ENCODE peak calls at places on chromosomes 1 and 21, in ten cellular contexts. X is fibroblast of pulmonary artery, Q is breast epithelium, G is ascending aorta, H is heart left ventricle, F is lower lobe of right lung, I is upper lobe of right lung, J is cardiac muscle cell, N is fibroblast of mammary gland, R is body of pancreas. A is an unnamed sample.

GRCh38 chr1:63723618-63724017 is 50.2 kb upstream of the ROR1 start:
- DNase-seq in X (peak; percentile 33), Q (no peak), G (no peak), H (no peak), F (no peak), I (no peak), J (peak; percentile 34), N (peak; percentile 68), R (no peak), A (no peak)

GRCh38 chr1:59767119-59767518 is 47.6 kb upstream of the HOOK1 start:
- DNase-seq in X (peak; percentile 75), Q (no peak), G (no peak), H (no peak), F (no peak), I (no peak), J (peak; percentile 56), N (no peak), R (no peak), A (no peak)

GRCh38 chr1:160768295-160768657 is 27.7 kb upstream of the LY9 start:
- DNase-seq in X (peak; percentile 30), Q (no peak), G (no peak), H (peak; percentile 36), F (peak; percentile 64), I (peak; percentile 73), J (peak; percentile 34), N (no peak), R (no peak), A (peak; percentile 50)

GRCh38 chr1:224616761-224617409 is 768 bp downstream of the CNIH3 start:
- DNase-seq in X (no peak), Q (no peak), G (no peak), H (no peak), F (no peak), I (no peak), J (no peak), N (peak; percentile 18), R (no peak), A (peak; percentile 29)

GRCh38 chr1:82392513-82392912 is 591.8 kb downstream of the ADGRL2 start:
- DNase-seq in X (peak; percentile 31), Q (no peak), G (no peak), H (no peak), F (no peak), I (no peak), J (peak; percentile 1), N (peak; percentile 77), R (no peak), A (no peak)

GRCh38 chr1:205699416-205699815 is 19.1 kb upstream of the SLC45A3 start:
- DNase-seq in X (no peak), Q (no peak), G (no peak), H (no peak), F (no peak), I (no peak), J (no peak), N (no peak), R (no peak), A (no peak)

GRCh38 chr1:13450204-13450603 is 40.0 kb downstream of the PRAMEF20 start:
- DNase-seq in X (no peak), Q (no peak), G (no peak), H (no peak), F (no peak), I (no peak), J (no peak), N (no peak), R (no peak), A (no peak)

GRCh38 chr1:239539856-239540255 is 153.5 kb downstream of the CHRM3 start:
- DNase-seq in X (no peak), Q (no peak), G (no peak), H (no peak), F (no peak), I (no peak), J (no peak), N (no peak), R (no peak), A (no peak)

GRCh38 chr1:172451002-172451443 is 7.2 kb upstream of the PIGC start:
- DNase-seq in X (peak; percentile 48), Q (no peak), G (no peak), H (no peak), F (no peak), I (no peak), J (peak; percentile 53), N (no peak), R (peak; percentile 61), A (no peak)

GRCh38 chr1:56451491-56451890 is 127.9 kb downstream of the PLPP3 start:
- DNase-seq in X (no peak), Q (no peak), G (no peak), H (no peak), F (no peak), I (no peak), J (no peak), N (no peak), R (no peak), A (no peak)

GRCh38 chr1:101043776-101044175 is 18.2 kb upstream of the DPH5 start:
- DNase-seq in X (peak; percentile 55), Q (no peak), G (no peak), H (no peak), F (no peak), I (no peak), J (peak; percentile 28), N (peak; percentile 51), R (no peak), A (no peak)

GRCh38 chr1:47923513-47923912 is 73.7 kb downstream of the TRABD2B start:
- DNase-seq in X (no peak), Q (no peak), G (no peak), H (no peak), F (no peak), I (no peak), J (no peak), N (no peak), R (no peak), A (no peak)

GRCh38 chr1:4108341-4108740 is 208.3 kb upstream of the C1orf174 start:
- DNase-seq in X (no peak), Q (no peak), G (no peak), H (no peak), F (no peak), I (peak; percentile 53), J (no peak), N (no peak), R (peak; percentile 2), A (no peak)

GRCh38 chr1:57060451-57060850 is 94.6 kb upstream of the C8B start:
- DNase-seq in X (no peak), Q (no peak), G (no peak), H (no peak), F (no peak), I (no peak), J (no peak), N (no peak), R (no peak), A (no peak)

DNA sequence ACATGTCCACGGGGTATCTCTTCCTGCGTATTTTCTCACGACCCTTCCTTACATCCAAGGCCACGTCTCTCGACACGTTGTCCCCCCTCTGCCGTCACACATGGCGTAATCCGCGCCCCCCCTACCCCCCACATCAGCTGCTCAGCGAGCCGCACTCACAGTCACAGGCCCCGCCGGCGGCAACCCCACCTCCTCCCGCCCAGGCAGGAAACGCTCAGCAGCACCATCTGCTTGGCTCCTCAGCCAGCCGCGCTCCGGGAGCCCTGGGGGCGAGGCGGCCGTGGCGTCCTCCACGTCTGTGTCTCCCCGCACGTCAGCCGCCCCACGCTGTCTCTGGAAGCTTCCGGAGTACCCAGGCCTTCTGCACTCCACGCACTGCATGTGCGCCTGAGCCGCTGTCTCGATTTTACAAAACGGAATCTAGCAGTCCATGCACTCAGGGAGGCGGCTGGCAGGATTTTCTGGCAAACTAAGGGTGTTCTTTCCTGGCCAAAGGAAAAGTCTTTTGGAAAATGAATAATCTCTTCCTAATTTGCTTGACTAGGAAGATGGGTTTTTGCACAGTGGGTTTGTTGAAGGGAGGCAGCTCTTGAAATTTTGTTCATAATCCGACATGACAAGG is 64.5 kb downstream of the SIK1 start:
- DNase-seq in X (peak; percentile 69), Q (peak; percentile 82), G (peak; percentile 39), H (peak; percentile 87), F (peak; percentile 71), I (peak; percentile 80), J (peak; percentile 83), N (peak; percentile 66), R (peak; percentile 50), A (peak; percentile 46)
- TF ChIP-seq CTCF in X (no peak), Q (no peak), G (no peak), H (peak; percentile 20), F (no peak), I (no peak), J (no peak), N (no peak), R (no peak), A (no peak)

GRCh38 chr1:27868932-27869718 is 3.2 kb upstream of the THEMIS2 start:
- DNase-seq in X (no peak), Q (no peak), G (no peak), H (peak; percentile 46), F (no peak), I (peak; percentile 69), J (no peak), N (no peak), R (no peak), A (no peak)
- TF ChIP-seq CTCF in X (no peak), Q (no peak), G (no peak), H (no peak), F (no peak), I (no peak), J (no peak), N (no peak), R (no peak), A (no peak)

DNA sequence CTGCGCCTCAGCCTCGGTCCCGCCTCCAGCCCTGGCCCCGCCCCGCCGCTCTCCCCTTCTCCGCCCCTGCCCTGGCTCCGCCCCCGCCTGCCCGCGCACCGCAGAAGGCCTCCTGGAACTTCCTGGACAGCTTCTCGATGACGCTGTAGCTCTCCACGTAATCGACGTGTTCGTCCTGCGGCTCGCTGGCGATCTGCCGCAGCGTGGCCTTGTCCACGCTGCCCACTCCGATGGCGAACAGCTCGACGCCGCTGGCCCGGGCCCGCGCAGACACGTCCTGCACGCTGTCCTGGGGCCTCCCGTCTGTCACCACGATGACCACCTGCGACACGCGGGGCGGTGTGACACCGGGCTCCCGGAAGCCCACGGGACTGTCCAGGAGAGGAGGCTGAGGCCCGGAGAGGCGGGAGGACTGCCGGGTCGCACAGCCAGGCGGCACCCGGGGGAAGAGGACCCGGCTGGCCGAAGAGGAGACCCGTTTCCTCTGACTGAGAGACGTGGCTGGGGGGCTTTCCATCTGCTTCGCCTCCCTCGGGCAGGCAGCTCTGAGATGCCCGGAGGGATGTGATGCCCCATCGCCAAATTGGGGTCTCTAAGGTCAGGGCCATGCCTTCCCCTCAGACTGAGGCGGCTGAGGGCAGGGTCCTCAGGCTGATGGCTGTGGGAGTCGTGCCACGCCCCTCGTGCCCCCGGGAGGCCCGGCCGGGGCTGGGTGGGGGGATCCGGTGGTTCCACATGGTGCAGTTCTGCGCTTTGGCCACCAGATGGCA is 4.6 kb downstream of the MATN1 start:
- DNase-seq in X (peak; percentile 99), Q (peak; percentile 82), G (peak; percentile 32), H (peak; percentile 80), F (peak; percentile 85), I (peak; percentile 90), J (peak; percentile 74), N (peak; percentile 97), R (peak; percentile 99), A (peak; percentile 91)
- TF ChIP-seq CTCF in X (peak; percentile 74), Q (peak; percentile 99), G (peak; percentile 100), H (peak; percentile 99), F (peak; percentile 98), I (peak; percentile 98), J (peak; percentile 81), N (peak; percentile 72), R (peak; percentile 95), A (peak; percentile 99)

DNA sequence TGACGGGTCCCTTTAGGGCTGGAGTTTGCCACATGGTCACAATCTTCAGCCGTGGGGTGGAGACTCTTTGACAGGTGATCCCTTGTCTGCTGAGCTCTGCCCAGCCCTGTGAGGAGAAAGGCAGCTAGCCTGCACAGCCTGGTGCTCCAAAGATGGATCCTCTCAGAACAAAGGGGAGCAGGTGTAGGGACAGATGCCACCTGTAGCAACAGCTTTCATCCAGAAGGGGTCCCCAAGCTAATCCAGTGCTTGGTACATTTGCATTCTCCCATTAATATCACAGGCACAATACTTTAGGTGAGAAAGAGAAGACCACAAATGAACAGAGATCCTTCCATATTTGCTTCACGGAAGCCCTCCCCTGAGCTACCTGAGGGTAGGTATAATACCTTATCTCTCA is 93.2 kb downstream of the CCDC185 start:
- DNase-seq in X (no peak), Q (no peak), G (no peak), H (no peak), F (no peak), I (no peak), J (no peak), N (no peak), R (no peak), A (no peak)
- TF ChIP-seq CTCF in X (no peak), Q (no peak), G (no peak), H (no peak), F (no peak), I (peak; percentile 10), J (no peak), N (no peak), R (peak; percentile 14), A (no peak)

A was measured in endothelial cell.